ENCODE peak calls at places on chromosomes 3 and 15, in nine cellular contexts. X is left ventricle myocardium superior; M is frontal cortex; P is left cardiac atrium; N is GM23338; O is activated naive CD4-positive, alpha-beta T cell; K is H9; L is PC-3; T is NCI-H1105. F is an unnamed sample.

GRCh38 chr15:44319385-44319784 is 30.9 kb downstream of the GOLM2 start:
- DNase-seq in X (no peak), M (no peak), P (no peak), N (peak; percentile 56), O (no peak), K (no peak), L (no peak), T (no peak), F (no peak)

GRCh38 chr3:100720423-100720822 is 11.1 kb downstream of the TFG start:
- DNase-seq in X (no peak), M (no peak), P (no peak), N (peak; percentile 37), O (no peak), K (peak; percentile 52), L (no peak), T (no peak), F (no peak)

GRCh38 chr15:81000626-81001179 is at the start of gene TLNRD1:
- DNase-seq in X (peak; percentile 90), M (peak; percentile 88), P (peak; percentile 93), N (peak; percentile 92), O (peak; percentile 59), K (peak; percentile 90), L (peak; percentile 88), T (peak; percentile 65), F (peak; percentile 50)

GRCh38 chr3:127307918-127308317 is 20.1 kb upstream of the PRR20G start:
- DNase-seq in X (no peak), M (no peak), P (no peak), N (no peak), O (no peak), K (no peak), L (no peak), T (no peak), F (no peak)

GRCh38 chr15:59165726-59166125 is 40.9 kb upstream of the LDHAL6B start:
- DNase-seq in X (no peak), M (no peak), P (no peak), N (no peak), O (no peak), K (no peak), L (peak; percentile 23), T (peak; percentile 89), F (no peak)

GRCh38 chr3:116413319-116413718 is 32.0 kb downstream of the LSAMP start:
- DNase-seq in X (no peak), M (no peak), P (no peak), N (peak; percentile 37), O (no peak), K (no peak), L (no peak), T (no peak), F (no peak)

GRCh38 chr3:194326192-194327029 is 24.7 kb downstream of the CPN2 start:
- DNase-seq in X (no peak), M (no peak), P (no peak), N (no peak), O (no peak), K (peak; percentile 33), L (no peak), T (no peak), F (no peak)

GRCh38 chr15:63492541-63493077 is 11.8 kb upstream of the USP3 start:
- DNase-seq in X (no peak), M (no peak), P (no peak), N (no peak), O (no peak), K (no peak), L (peak; percentile 68), T (no peak), F (no peak)

GRCh38 chr3:15796331-15796730 is 1.4 kb downstream of the ANKRD28 start:
- DNase-seq in X (no peak), M (no peak), P (no peak), N (no peak), O (no peak), K (no peak), L (no peak), T (no peak), F (no peak)

GRCh38 chr3:36380171-36381031 is at the start of gene STAC:
- DNase-seq in X (peak; percentile 21), M (peak; percentile 36), P (no peak), N (peak; percentile 67), O (no peak), K (peak; percentile 70), L (peak; percentile 71), T (peak; percentile 21), F (peak; percentile 7)

GRCh38 chr3:160986060-160986459 is 119.1 kb downstream of the B3GALNT1 start:
- DNase-seq in X (no peak), M (no peak), P (no peak), N (no peak), O (no peak), K (no peak), L (no peak), T (no peak), F (no peak)

GRCh38 chr3:29683306-29683993 is 402.6 kb downstream of the RBMS3 start:
- DNase-seq in X (no peak), M (no peak), P (no peak), N (no peak), O (no peak), K (no peak), L (peak; percentile 49), T (no peak), F (no peak)

GRCh38 chr15:40952301-40952900 is 870 bp upstream of the CHAC1 start:
- DNase-seq in X (no peak), M (no peak), P (no peak), N (peak; percentile 88), O (no peak), K (peak; percentile 34), L (no peak), T (no peak), F (no peak)

GRCh38 chr15:40333922-40334492 is 6.7 kb downstream of the CCDC9B start:
- DNase-seq in X (peak; percentile 79), M (peak; percentile 59), P (peak; percentile 81), N (no peak), O (no peak), K (no peak), L (no peak), T (no peak), F (no peak)

GRCh38 chr3:170346481-170347125 is 10.9 kb upstream of the SKIL start:
- DNase-seq in X (no peak), M (no peak), P (no peak), N (no peak), O (no peak), K (no peak), L (peak; percentile 59), T (no peak), F (no peak)

GRCh38 chr3:10888523-10889081 is 72.6 kb downstream of the SLC6A11 start:
- DNase-seq in X (no peak), M (no peak), P (no peak), N (no peak), O (no peak), K (no peak), L (peak; percentile 58), T (no peak), F (no peak)

GRCh38 chr3:184241447-184242296 is 7.1 kb downstream of the ALG3 start:
- DNase-seq in X (peak; percentile 64), M (no peak), P (no peak), N (peak; percentile 79), O (no peak), K (peak; percentile 61), L (no peak), T (peak; percentile 94), F (no peak)

GRCh38 chr3:169822540-169822939 is 9.8 kb upstream of the LRRC34 start:
- DNase-seq in X (no peak), M (no peak), P (no peak), N (no peak), O (no peak), K (no peak), L (no peak), T (no peak), F (no peak)

GRCh38 chr3:124266517-124266916 is 274.6 kb upstream of the ROPN1 start:
- DNase-seq in X (no peak), M (no peak), P (no peak), N (no peak), O (no peak), K (no peak), L (peak; percentile 87), T (peak; percentile 98), F (peak; percentile 5)

GRCh38 chr3:13022348-13023250 is 50.6 kb downstream of the IQSEC1 start:
- DNase-seq in X (peak; percentile 88), M (no peak), P (peak; percentile 87), N (peak; percentile 62), O (no peak), K (peak; percentile 76), L (peak; percentile 75), T (no peak), F (no peak)

GRCh38 chr15:27124287-27124830 is 153.4 kb downstream of the GABRG3 start:
- DNase-seq in X (no peak), M (no peak), P (no peak), N (no peak), O (no peak), K (no peak), L (peak; percentile 25), T (no peak), F (no peak)

GRCh38 chr3:99342374-99342773 is 296.0 kb upstream of the COL8A1 start:
- DNase-seq in X (no peak), M (no peak), P (no peak), N (no peak), O (no peak), K (no peak), L (no peak), T (no peak), F (no peak)

GRCh38 chr15:97420116-97420515 is 540.4 kb upstream of the ARRDC4 start:
- DNase-seq in X (no peak), M (no peak), P (no peak), N (no peak), O (no peak), K (no peak), L (no peak), T (no peak), F (no peak)

GRCh38 chr3:73734376-73734775 is 109.6 kb upstream of the PDZRN3 start:
- DNase-seq in X (no peak), M (no peak), P (no peak), N (no peak), O (no peak), K (no peak), L (no peak), T (no peak), F (no peak)

GRCh38 chr3:3071136-3071535 is 39.0 kb downstream of the IL5RA start:
- DNase-seq in X (no peak), M (no peak), P (no peak), N (no peak), O (no peak), K (no peak), L (no peak), T (no peak), F (no peak)

GRCh38 chr3:105402287-105402801 is 35.6 kb downstream of the ALCAM start:
- DNase-seq in X (no peak), M (no peak), P (no peak), N (no peak), O (no peak), K (no peak), L (peak; percentile 97), T (no peak), F (no peak)

GRCh38 chr3:113531826-113532697 is at the start of gene SIDT1:
- DNase-seq in X (peak; percentile 32), M (peak; percentile 31), P (peak; percentile 24), N (peak; percentile 66), O (peak; percentile 50), K (peak; percentile 42), L (peak; percentile 76), T (peak; percentile 68), F (peak; percentile 20)

GRCh38 chr3:152621006-152621868 is 213.7 kb upstream of the P2RY1 start:
- DNase-seq in X (no peak), M (peak; percentile 28), P (no peak), N (no peak), O (no peak), K (no peak), L (no peak), T (no peak), F (no peak)

GRCh38 chr15:63079938-63080626 is 37.5 kb downstream of the TPM1 start:
- DNase-seq in X (no peak), M (no peak), P (no peak), N (no peak), O (no peak), K (no peak), L (peak; percentile 64), T (no peak), F (no peak)

GRCh38 chr15:49309889-49310288 is 113.2 kb upstream of the FGF7 start:
- DNase-seq in X (no peak), M (no peak), P (no peak), N (no peak), O (no peak), K (no peak), L (no peak), T (no peak), F (no peak)

GRCh38 chr3:81378552-81379288 is 382.7 kb downstream of the GBE1 start:
- DNase-seq in X (no peak), M (no peak), P (no peak), N (no peak), O (no peak), K (no peak), L (no peak), T (no peak), F (no peak)